ENCODE peak calls at places on chromosome 4, in four cellular contexts. One of them, this sample, is unnamed.

GRCh38 chr4:22238742-22239141 is 277.1 kb downstream of the ADGRA3 start:
- DNase-seq in activated T-helper 1 cell treated with Interleukin-2 at 50 U/mL for 16 hours: no peak
- DNase-seq in fibroblast of mammary gland: no peak
- DNase-seq in stromal cell of bone marrow: no peak
- DNase-seq in this sample: no peak

GRCh38 chr4:102449751-102450352 is 51.3 kb upstream of the NFKB1 start:
- DNase-seq in activated T-helper 1 cell treated with Interleukin-2 at 50 U/mL for 16 hours: peak
- DNase-seq in fibroblast of mammary gland: peak
- DNase-seq in stromal cell of bone marrow: no peak
- DNase-seq in this sample: peak

GRCh38 chr4:124931050-124931449 is 218.5 kb upstream of the ANKRD50 start:
- DNase-seq in activated T-helper 1 cell treated with Interleukin-2 at 50 U/mL for 16 hours: no peak
- DNase-seq in fibroblast of mammary gland: peak
- DNase-seq in stromal cell of bone marrow: peak
- DNase-seq in this sample: peak

GRCh38 chr4:1960170-1960825 is 48.5 kb downstream of the NELFA start:
- DNase-seq in activated T-helper 1 cell treated with Interleukin-2 at 50 U/mL for 16 hours: no peak
- DNase-seq in fibroblast of mammary gland: peak
- DNase-seq in stromal cell of bone marrow: peak
- DNase-seq in this sample: no peak

GRCh38 chr4:61442936-61443335 is 242.8 kb downstream of the ADGRL3 start:
- DNase-seq in activated T-helper 1 cell treated with Interleukin-2 at 50 U/mL for 16 hours: no peak
- DNase-seq in fibroblast of mammary gland: peak
- DNase-seq in stromal cell of bone marrow: no peak
- DNase-seq in this sample: no peak

GRCh38 chr4:146450524-146450923 is 71.2 kb downstream of the SLC10A7 start:
- DNase-seq in activated T-helper 1 cell treated with Interleukin-2 at 50 U/mL for 16 hours: no peak
- DNase-seq in fibroblast of mammary gland: no peak
- DNase-seq in stromal cell of bone marrow: no peak
- DNase-seq in this sample: no peak

GRCh38 chr4:15945516-15945915 is 7.0 kb upstream of the FGFBP1 start:
- DNase-seq in activated T-helper 1 cell treated with Interleukin-2 at 50 U/mL for 16 hours: no peak
- DNase-seq in fibroblast of mammary gland: peak
- DNase-seq in stromal cell of bone marrow: no peak
- DNase-seq in this sample: no peak

GRCh38 chr4:77618383-77619241 is 13.0 kb downstream of the CXCL13 start:
- DNase-seq in activated T-helper 1 cell treated with Interleukin-2 at 50 U/mL for 16 hours: peak
- DNase-seq in fibroblast of mammary gland: peak
- DNase-seq in stromal cell of bone marrow: peak
- DNase-seq in this sample: peak

GRCh38 chr4:163404570-163404969 is 60.9 kb downstream of the NPY5R start:
- DNase-seq in activated T-helper 1 cell treated with Interleukin-2 at 50 U/mL for 16 hours: no peak
- DNase-seq in fibroblast of mammary gland: no peak
- DNase-seq in stromal cell of bone marrow: no peak
- DNase-seq in this sample: no peak

GRCh38 chr4:2907226-2907625 is 56.0 kb downstream of the NOP14 start:
- DNase-seq in activated T-helper 1 cell treated with Interleukin-2 at 50 U/mL for 16 hours: no peak
- DNase-seq in fibroblast of mammary gland: no peak
- DNase-seq in stromal cell of bone marrow: no peak
- DNase-seq in this sample: no peak

GRCh38 chr4:139214039-139214534 is 37.1 kb upstream of the ELF2 start:
- DNase-seq in activated T-helper 1 cell treated with Interleukin-2 at 50 U/mL for 16 hours: no peak
- DNase-seq in fibroblast of mammary gland: peak
- DNase-seq in stromal cell of bone marrow: no peak
- DNase-seq in this sample: no peak

GRCh38 chr4:108988514-108989195 is 225.8 kb upstream of the ETNPPL start:
- DNase-seq in activated T-helper 1 cell treated with Interleukin-2 at 50 U/mL for 16 hours: no peak
- DNase-seq in fibroblast of mammary gland: no peak
- DNase-seq in stromal cell of bone marrow: peak
- DNase-seq in this sample: no peak

GRCh38 chr4:40197879-40198689 is 1.3 kb downstream of the RHOH start:
- DNase-seq in activated T-helper 1 cell treated with Interleukin-2 at 50 U/mL for 16 hours: no peak
- DNase-seq in fibroblast of mammary gland: no peak
- DNase-seq in stromal cell of bone marrow: no peak
- DNase-seq in this sample: no peak

GRCh38 chr4:127069675-127070074 is 563.1 kb upstream of the INTU start:
- DNase-seq in activated T-helper 1 cell treated with Interleukin-2 at 50 U/mL for 16 hours: no peak
- DNase-seq in fibroblast of mammary gland: peak
- DNase-seq in stromal cell of bone marrow: no peak
- DNase-seq in this sample: no peak

GRCh38 chr4:11495291-11495690 is 66.6 kb upstream of the HS3ST1 start:
- DNase-seq in activated T-helper 1 cell treated with Interleukin-2 at 50 U/mL for 16 hours: no peak
- DNase-seq in fibroblast of mammary gland: peak
- DNase-seq in stromal cell of bone marrow: peak
- DNase-seq in this sample: no peak

This sample was measured in amniotic stem cell.